ENCODE peak calls at places on chromosomes 11 and 22, in four cellular contexts. S, M, F and R are unnamed samples.

GRCh38 chr11:72475359-72475758 is 41.0 kb upstream of the CLPB start:
- DNase-seq in F (no peak), M (no peak), S (no peak), R (no peak)

GRCh38 chr22:42939451-42939881 is 75.5 kb downstream of the PACSIN2 start:
- DNase-seq in M (no peak), F (no peak), S (no peak), R (no peak)

GRCh38 chr22:35892192-35892591 is 136.4 kb downstream of the RBFOX2 start:
- DNase-seq in F (no peak), S (no peak), M (no peak), R (no peak)

GRCh38 chr22:45310331-45311032 is 748 bp downstream of the FAM118A start:
- DNase-seq in M (no peak), S (no peak), F (no peak), R (peak; percentile 42)

GRCh38 chr11:122646549-122647340 is 8.8 kb upstream of the UBASH3B start:
- DNase-seq in F (peak; percentile 49), M (no peak), S (no peak), R (no peak)

GRCh38 chr11:19301336-19301735 is 60.6 kb upstream of the E2F8 start:
- DNase-seq in S (no peak), M (no peak), F (no peak), R (no peak)

GRCh38 chr22:37498289-37498909 is 12.2 kb upstream of the MFNG start:
- DNase-seq in S (peak; percentile 78), F (no peak), M (peak; percentile 71), R (peak; percentile 84)

GRCh38 chr22:20585640-20586402 is 78.4 kb downstream of the MED15 start:
- DNase-seq in S (no peak), M (no peak), F (no peak), R (no peak)

GRCh38 chr11:16933756-16934603 is 80.2 kb downstream of the PLEKHA7 start:
- DNase-seq in F (no peak), M (no peak), S (no peak), R (no peak)

GRCh38 chr11:35204614-35205013 is 65.6 kb downstream of the CD44 start:
- DNase-seq in S (no peak), F (no peak), M (no peak), R (no peak)

GRCh38 chr22:41862530-41863266 is 29.8 kb downstream of the SREBF2 start:
- DNase-seq in M (no peak), F (no peak), S (peak; percentile 86), R (peak; percentile 80)

GRCh38 chr11:7605544-7605943 is 67.8 kb downstream of the CYB5R2 start:
- DNase-seq in S (no peak), F (no peak), M (peak; percentile 48), R (no peak)

GRCh38 chr11:134583397-134583990 is 171.5 kb upstream of the B3GAT1 start:
- DNase-seq in M (no peak), F (no peak), S (no peak), R (no peak)

GRCh38 chr22:24208012-24208749 is 26.9 kb downstream of the SUSD2 start:
- DNase-seq in S (no peak), M (peak; percentile 58), F (no peak), R (no peak)

GRCh38 chr11:86636275-86636674 is 36.1 kb downstream of the ME3 start:
- DNase-seq in F (no peak), S (no peak), M (no peak), R (no peak)

GRCh38 chr11:86629070-86629706 is 43.2 kb downstream of the ME3 start:
- DNase-seq in M (no peak), F (no peak), S (no peak), R (no peak)

GRCh38 chr11:86637976-86638375 is 34.4 kb downstream of the ME3 start:
- DNase-seq in M (no peak), S (peak; percentile 8), F (no peak), R (peak; percentile 45)

GRCh38 chr11:86627776-86628455 is 44.5 kb downstream of the ME3 start:
- DNase-seq in S (no peak), M (no peak), F (no peak), R (no peak)

GRCh38 chr11:86632499-86633269 is 39.7 kb downstream of the ME3 start:
- DNase-seq in F (peak; percentile 56), M (no peak), S (peak; percentile 26), R (peak; percentile 76)
- TF ChIP-seq CTCF in F (peak; percentile 13), M (no peak), S (no peak), R (no peak)

DNA sequence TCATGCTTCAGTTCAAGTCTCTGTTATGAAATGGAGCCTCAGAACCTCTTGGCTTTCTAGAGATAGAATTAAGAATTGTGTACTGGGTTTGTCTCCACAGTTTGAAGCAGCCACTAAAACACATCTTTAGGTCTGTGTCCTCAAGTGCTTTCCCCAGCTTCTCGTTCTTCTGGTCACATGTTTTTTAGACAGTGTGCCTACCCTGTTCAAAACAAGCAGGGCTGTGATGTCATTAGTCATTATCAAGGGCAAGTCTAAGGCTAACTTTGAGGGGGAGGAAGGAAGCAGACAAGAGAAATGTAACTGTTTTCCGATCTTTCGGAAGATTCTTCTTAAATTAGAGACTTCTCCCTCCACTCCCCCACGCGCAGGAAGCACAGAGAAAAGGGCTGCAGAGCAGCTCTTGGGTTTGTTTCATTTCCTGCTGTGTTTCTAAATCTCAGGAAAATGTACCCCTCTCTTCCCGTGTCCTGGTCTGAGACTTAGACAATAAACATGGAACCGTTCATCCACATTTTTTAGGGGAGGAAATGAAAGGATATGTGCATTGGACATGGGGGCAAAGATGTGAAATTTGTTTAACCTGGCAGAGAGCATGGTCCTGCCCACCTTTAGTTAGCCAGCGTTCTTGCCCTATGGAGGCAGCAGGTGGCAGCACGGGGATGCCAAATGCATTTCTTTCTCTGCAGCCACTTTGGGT is 3.1 kb downstream of the AKIP1 start:
- DNase-seq in S (peak; percentile 58), F (peak; percentile 54), M (no peak), R (peak; percentile 79)
- TF ChIP-seq CTCF in S (peak; percentile 75), F (peak; percentile 58), M (peak; percentile 49), R (peak; percentile 79)

DNA sequence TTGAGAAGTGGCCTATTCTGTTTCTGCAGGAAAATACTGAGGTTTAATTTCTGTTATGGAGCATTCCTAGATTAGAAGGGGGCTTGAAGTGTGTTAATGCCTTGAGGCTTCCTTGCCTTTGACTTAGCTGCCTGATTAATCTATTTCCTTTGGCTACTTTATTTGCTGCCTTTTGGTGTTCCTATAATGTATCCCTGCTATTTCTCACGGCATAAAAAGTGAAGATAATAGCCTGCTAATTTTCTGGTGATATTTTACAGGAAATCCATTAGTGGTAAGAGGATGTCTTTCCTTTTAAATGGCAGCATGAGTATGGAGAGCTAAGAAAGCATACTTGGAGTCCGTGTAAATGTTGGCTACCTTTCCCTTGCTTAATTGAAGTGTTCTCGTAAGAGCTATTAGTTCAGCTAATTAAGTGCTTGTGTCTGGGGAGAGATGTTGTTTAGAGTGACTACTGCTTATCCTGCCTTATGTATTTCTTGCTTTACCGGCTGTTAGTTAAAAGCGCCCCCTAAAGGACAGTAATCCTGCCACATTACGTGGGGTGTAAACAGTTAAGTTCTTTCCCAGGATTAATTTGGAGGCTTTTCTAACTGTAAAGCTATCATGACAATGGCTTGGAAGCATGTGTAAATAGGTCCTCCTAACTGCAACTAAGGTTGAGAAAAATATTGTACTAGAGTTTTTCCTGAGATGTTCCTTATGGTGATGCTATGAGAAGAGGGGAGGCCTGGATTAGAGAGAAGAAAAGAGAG is 45.6 kb downstream of the ZNF280B start:
- DNase-seq in S (peak; percentile 3), F (no peak), M (no peak), R (no peak)
- TF ChIP-seq CTCF in S (no peak), F (no peak), M (no peak), R (no peak)

DNA sequence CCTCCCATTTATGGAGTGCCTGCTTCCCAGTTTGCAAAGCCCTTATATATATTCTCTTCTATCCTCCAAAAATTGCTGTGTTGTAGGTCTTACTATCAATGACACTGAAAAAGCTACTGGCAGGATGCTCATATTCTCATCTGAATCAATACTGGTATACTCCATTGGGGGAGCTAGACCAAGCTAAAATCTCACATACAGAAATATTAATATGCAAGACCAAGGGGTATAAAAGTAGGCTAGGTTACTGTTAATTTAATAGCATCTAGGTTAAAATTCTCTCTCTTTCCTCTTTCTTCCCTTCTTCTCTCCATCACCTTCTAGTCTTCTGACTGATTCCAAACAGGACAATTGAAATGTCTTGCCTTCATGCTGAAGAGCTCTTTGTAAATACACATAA is 17.1 kb upstream of the BDNF start:
- DNase-seq in S (no peak), M (no peak), F (no peak), R (no peak)
- TF ChIP-seq CTCF in S (no peak), M (no peak), F (no peak), R (no peak)

GRCh38 chr11:63871962-63872832 is 33.3 kb downstream of the MARK2 start:
- DNase-seq in M (peak; percentile 87), S (peak; percentile 91), F (peak; percentile 79), R (peak; percentile 61)
- TF ChIP-seq CTCF in M (peak; percentile 71), S (peak; percentile 55), F (peak; percentile 64), R (no peak)

GRCh38 chr22:30219049-30219448 is 27.5 kb downstream of the LIF start:
- DNase-seq in S (no peak), F (no peak), M (no peak), R (no peak)
- TF ChIP-seq CTCF in S (no peak), F (no peak), M (no peak), R (no peak)